ENCODE peak calls at places on chromosomes 7 and 10, in six cellular contexts. R, V, J, Q, E and C are unnamed samples.

GRCh38 chr10:62903828-62904227 is 87.7 kb upstream of the EGR2 start:
- DNase-seq in R (no peak), V (no peak), J (peak; percentile 80), Q (no peak), E (peak; percentile 15), C (no peak)

GRCh38 chr10:97553575-97554100 is 18.9 kb upstream of the ANKRD2 start:
- DNase-seq in R (peak; percentile 79), V (peak; percentile 70), J (peak; percentile 56), Q (peak; percentile 79), E (peak; percentile 81), C (peak; percentile 58)

GRCh38 chr7:117950601-117951278 is 77.5 kb upstream of the CTTNBP2 start:
- DNase-seq in R (no peak), V (no peak), J (no peak), Q (no peak), E (no peak), C (peak; percentile 75)

GRCh38 chr10:80536361-80536835 is 1.3 kb upstream of the SH2D4B start:
- DNase-seq in R (no peak), V (no peak), J (no peak), Q (no peak), E (no peak), C (no peak)

GRCh38 chr10:104617831-104618230 is 23.3 kb upstream of the SORCS3 start:
- DNase-seq in R (no peak), V (no peak), J (no peak), Q (no peak), E (no peak), C (no peak)

GRCh38 chr10:117501460-117502035 is 41.0 kb upstream of the EMX2 start:
- DNase-seq in R (no peak), V (no peak), J (no peak), Q (no peak), E (no peak), C (no peak)

GRCh38 chr7:63113713-63114285 is 884.9 kb upstream of the ZNF722 start:
- DNase-seq in R (no peak), V (no peak), J (no peak), Q (no peak), E (no peak), C (no peak)

GRCh38 chr10:61547297-61547696 is 94.1 kb upstream of the TMEM26 start:
- DNase-seq in R (no peak), V (no peak), J (no peak), Q (no peak), E (no peak), C (peak; percentile 36)

GRCh38 chr7:2720024-2720423 is 32.0 kb downstream of the AMZ1 start:
- DNase-seq in R (no peak), V (no peak), J (no peak), Q (no peak), E (no peak), C (no peak)

GRCh38 chr7:101625076-101625914 is 3.8 kb downstream of the MYL10 start:
- DNase-seq in R (no peak), V (peak; percentile 29), J (no peak), Q (no peak), E (no peak), C (no peak)

GRCh38 chr7:141374425-141374824 is 176.8 kb upstream of the AGK start:
- DNase-seq in R (no peak), V (no peak), J (no peak), Q (no peak), E (no peak), C (no peak)

GRCh38 chr7:140640060-140640611 is 477 bp downstream of the DENND2A start:
- DNase-seq in R (peak; percentile 64), V (peak; percentile 50), J (no peak), Q (no peak), E (peak; percentile 44), C (no peak)

GRCh38 chr7:47803029-47803428 is 145.2 kb downstream of the PKD1L1 start:
- DNase-seq in R (no peak), V (no peak), J (no peak), Q (no peak), E (no peak), C (no peak)

GRCh38 chr10:79359816-79360498 is 12.7 kb downstream of the PPIF start:
- DNase-seq in R (peak; percentile 13), V (no peak), J (no peak), Q (no peak), E (no peak), C (no peak)

GRCh38 chr7:111835066-111835465 is 272.8 kb upstream of the IMMP2L start:
- DNase-seq in R (no peak), V (peak; percentile 89), J (peak; percentile 63), Q (no peak), E (peak; percentile 81), C (no peak)

GRCh38 chr10:3493621-3494020 is 291.4 kb downstream of the KLF6 start:
- DNase-seq in R (no peak), V (no peak), J (peak; percentile 36), Q (no peak), E (no peak), C (no peak)

GRCh38 chr7:27912751-27913150 is 172.8 kb downstream of the TAX1BP1 start:
- DNase-seq in R (no peak), V (no peak), J (no peak), Q (no peak), E (no peak), C (no peak)

DNA sequence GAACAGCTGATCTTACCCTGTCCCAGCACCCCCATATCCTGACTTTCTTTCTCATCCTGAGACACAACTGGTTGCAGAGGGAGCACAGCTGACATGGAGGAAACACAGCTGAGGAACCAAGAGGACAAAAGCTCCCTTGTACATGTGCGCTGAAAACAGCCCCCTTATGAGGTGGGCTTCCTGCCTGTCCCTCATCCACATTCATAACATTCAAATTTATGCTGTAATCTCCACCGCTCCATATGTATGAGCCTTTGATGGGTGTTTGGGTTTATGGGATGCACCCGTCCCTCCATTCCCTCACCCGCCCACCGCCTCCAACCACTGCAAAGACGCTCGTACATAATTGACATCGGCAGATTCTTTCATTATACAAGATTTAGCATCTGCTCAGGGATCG is 49.6 kb upstream of the BTRC start:
- DNase-seq in R (no peak), V (no peak), J (no peak), Q (no peak), E (no peak), C (no peak)
- H3K27ac ChIP-seq in R (no peak overlapping the region), V (no peak overlapping the region), J (no peak overlapping the region), Q (no peak overlapping the region), E (no peak overlapping the region), C (no peak overlapping the region)

GRCh38 chr10:35463105-35463867 is 127.0 kb downstream of the CCNY start:
- DNase-seq in R (no peak), V (peak; percentile 34), J (no peak), Q (no peak), E (no peak), C (no peak)

GRCh38 chr10:35460852-35461460 is 124.6 kb downstream of the CCNY start:
- DNase-seq in R (no peak), V (no peak), J (no peak), Q (no peak), E (no peak), C (no peak)

GRCh38 chr10:35463878-35464277 is 127.6 kb downstream of the CCNY start:
- DNase-seq in R (no peak), V (no peak), J (no peak), Q (no peak), E (no peak), C (no peak)

GRCh38 chr10:35464805-35465456 is 128.6 kb downstream of the CCNY start:
- DNase-seq in R (no peak), V (peak; percentile 60), J (no peak), Q (no peak), E (peak; percentile 50), C (peak; percentile 72)

DNA sequence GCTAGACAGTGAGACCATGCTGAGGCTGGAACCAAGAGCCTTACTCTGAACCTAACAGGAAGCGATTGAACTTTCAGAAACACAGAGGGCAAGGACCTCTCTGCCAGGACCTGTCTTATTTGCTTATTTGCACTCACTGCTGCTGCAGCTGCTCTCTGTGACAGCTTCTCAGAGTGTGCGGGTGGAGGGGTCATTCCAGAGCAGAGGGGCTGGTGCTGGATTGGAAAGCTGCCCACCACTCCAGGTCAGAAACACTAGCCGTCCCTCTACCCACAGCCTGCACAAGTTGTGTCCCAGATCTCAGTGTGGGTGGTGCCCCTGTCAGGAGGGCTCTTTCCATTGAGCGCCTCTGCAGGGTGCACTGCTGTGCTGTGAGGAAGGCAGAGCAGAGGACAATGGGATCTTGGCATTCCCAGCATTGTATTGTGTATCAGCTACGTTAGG is 126.2 kb downstream of the CCNY start:
- DNase-seq in R (no peak), V (no peak), J (no peak), Q (no peak), E (no peak), C (peak; percentile 22)
- H3K4me1 ChIP-seq in R (no peaks in the 10 kb centered on the region), V (peaks cover 38% of the 10 kb centered on the region), J (peaks cover 16% of the 10 kb centered on the region), Q (peaks cover 87% of the 10 kb centered on the region), E (peaks cover 5% of the 10 kb centered on the region), C (peaks cover 17% of the 10 kb centered on the region)

GRCh38 chr7:75986147-75986781 is 8.1 kb downstream of the TMEM120A start:
- DNase-seq in R (peak; percentile 39), V (no peak), J (no peak), Q (peak; percentile 12), E (no peak), C (no peak)
- H3K36me3 ChIP-seq in R (peaks cover 13% of the 10 kb centered on the region), V (peaks cover 59% of the 10 kb centered on the region), J (no peaks in the 10 kb centered on the region), Q (peaks cover 64% of the 10 kb centered on the region), E (peaks cover 36% of the 10 kb centered on the region), C (peaks cover 8% of the 10 kb centered on the region)

GRCh38 chr10:44848211-44848610 is 62.9 kb upstream of the TMEM72 start:
- DNase-seq in R (no peak), V (no peak), J (no peak), Q (no peak), E (no peak), C (no peak)

GRCh38 chr10:44847110-44847509 is 64.0 kb upstream of the TMEM72 start:
- DNase-seq in R (no peak), V (no peak), J (no peak), Q (no peak), E (no peak), C (no peak)

GRCh38 chr10:44850356-44850934 is 60.7 kb upstream of the TMEM72 start:
- DNase-seq in R (no peak), V (no peak), J (no peak), Q (no peak), E (no peak), C (no peak)

GRCh38 chr10:44843484-44843883 is 67.7 kb upstream of the TMEM72 start:
- DNase-seq in R (no peak), V (no peak), J (no peak), Q (no peak), E (no peak), C (no peak)

DNA sequence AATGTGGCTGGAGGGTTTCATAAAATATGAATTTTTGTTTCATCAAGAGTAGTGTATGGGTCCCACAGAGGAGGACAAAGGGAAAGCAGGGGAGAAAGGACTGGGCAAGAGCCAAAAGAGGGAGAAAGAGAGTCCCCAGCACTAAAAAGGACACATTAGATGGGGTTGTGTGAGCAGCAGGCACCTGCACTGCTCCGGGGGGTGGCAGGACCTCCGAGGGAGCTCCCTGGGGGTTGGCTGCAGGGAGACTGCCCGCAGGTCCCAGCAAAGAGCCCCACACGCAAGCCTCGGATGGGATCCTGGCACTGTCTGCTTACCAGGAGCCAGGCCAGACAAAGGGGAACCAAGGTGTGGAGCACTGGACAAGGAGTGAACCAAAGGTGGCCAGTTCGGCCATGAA is 65.5 kb upstream of the TMEM72 start:
- DNase-seq in R (no peak), V (no peak), J (no peak), Q (no peak), E (no peak), C (no peak)
- H3K27ac ChIP-seq in R (no peak overlapping the region), V (no peak overlapping the region), J (no peak overlapping the region), Q (no peak overlapping the region), E (no peak overlapping the region), C (no peak overlapping the region)

GRCh38 chr7:151815419-151815818 is 61.5 kb downstream of the PRKAG2 start:
- DNase-seq in R (no peak), V (no peak), J (no peak), Q (no peak), E (no peak), C (no peak)
- H3K4me1 ChIP-seq in R (no peaks in the 10 kb centered on the region), V (no peaks in the 10 kb centered on the region), J (peaks cover 5% of the 10 kb centered on the region), Q (no peaks in the 10 kb centered on the region), E (no peaks in the 10 kb centered on the region), C (no peaks in the 10 kb centered on the region)